ENCODE peak calls at places on chromosomes 5 and 9, in seven cellular contexts. One of them, this sample, is unnamed.
A peak's percentile ranks its signal among the peaks of the same experiment; 100 is the strongest.

GRCh38 chr9:3827175-3827574 is 301.4 kb upstream of the RFX3 start:
- DNase-seq in tibial artery: no peak
- DNase-seq in CD14-positive monocyte: no peak
- DNase-seq in GM20000: no peak
- DNase-seq in stomach: peak; percentile 50
- DNase-seq in fibroblast of mammary gland: no peak
- DNase-seq in thyroid gland: peak; percentile 79
- DNase-seq in this sample: no peak

GRCh38 chr5:149887622-149888183 is 56.9 kb downstream of the PDE6A start:
- DNase-seq in tibial artery: no peak
- DNase-seq in CD14-positive monocyte: no peak
- DNase-seq in GM20000: no peak
- DNase-seq in stomach: no peak
- DNase-seq in fibroblast of mammary gland: peak; percentile 43
- DNase-seq in thyroid gland: no peak
- DNase-seq in this sample: no peak

GRCh38 chr9:7500521-7500920 is 299.1 kb downstream of the DMAC1 start:
- DNase-seq in tibial artery: no peak
- DNase-seq in CD14-positive monocyte: no peak
- DNase-seq in GM20000: no peak
- DNase-seq in stomach: no peak
- DNase-seq in fibroblast of mammary gland: no peak
- DNase-seq in thyroid gland: no peak
- DNase-seq in this sample: no peak

GRCh38 chr5:85602843-85603242 is 1014.9 kb upstream of the COX7C start:
- DNase-seq in tibial artery: no peak
- DNase-seq in CD14-positive monocyte: no peak
- DNase-seq in GM20000: no peak
- DNase-seq in stomach: no peak
- DNase-seq in fibroblast of mammary gland: no peak
- DNase-seq in thyroid gland: no peak
- DNase-seq in this sample: no peak

GRCh38 chr9:114503009-114503408 is 2.3 kb downstream of the WHRN start:
- DNase-seq in tibial artery: no peak
- DNase-seq in CD14-positive monocyte: no peak
- DNase-seq in GM20000: no peak
- DNase-seq in stomach: peak; percentile 43
- DNase-seq in fibroblast of mammary gland: no peak
- DNase-seq in thyroid gland: peak; percentile 74
- DNase-seq in this sample: no peak

GRCh38 chr5:72231989-72232703 is 87.9 kb downstream of the MRPS27 start:
- DNase-seq in tibial artery: no peak
- DNase-seq in CD14-positive monocyte: no peak
- DNase-seq in GM20000: peak; percentile 15
- DNase-seq in stomach: no peak
- DNase-seq in fibroblast of mammary gland: no peak
- DNase-seq in thyroid gland: peak; percentile 16
- DNase-seq in this sample: no peak

GRCh38 chr5:76475936-76476335 is 72.9 kb downstream of the IQGAP2 start:
- DNase-seq in tibial artery: no peak
- DNase-seq in CD14-positive monocyte: no peak
- DNase-seq in GM20000: no peak
- DNase-seq in stomach: peak; percentile 69
- DNase-seq in fibroblast of mammary gland: no peak
- DNase-seq in thyroid gland: no peak
- DNase-seq in this sample: no peak

GRCh38 chr5:140725799-140726471 is 25.7 kb downstream of the ZMAT2 start:
- DNase-seq in tibial artery: peak; percentile 67
- DNase-seq in CD14-positive monocyte: peak; percentile 80
- DNase-seq in GM20000: peak; percentile 59
- DNase-seq in stomach: peak; percentile 49
- DNase-seq in fibroblast of mammary gland: peak; percentile 96
- DNase-seq in thyroid gland: peak; percentile 64
- DNase-seq in this sample: no peak

GRCh38 chr5:149082271-149082670 is 19.4 kb upstream of the SH3TC2 start:
- DNase-seq in tibial artery: no peak
- DNase-seq in CD14-positive monocyte: no peak
- DNase-seq in GM20000: no peak
- DNase-seq in stomach: no peak
- DNase-seq in fibroblast of mammary gland: no peak
- DNase-seq in thyroid gland: no peak
- DNase-seq in this sample: no peak

GRCh38 chr9:107410045-107410819 is 79.3 kb downstream of the KLF4 start:
- DNase-seq in tibial artery: no peak
- DNase-seq in CD14-positive monocyte: no peak
- DNase-seq in GM20000: no peak
- DNase-seq in stomach: no peak
- DNase-seq in fibroblast of mammary gland: no peak
- DNase-seq in thyroid gland: no peak
- DNase-seq in this sample: no peak

GRCh38 chr5:170573119-170573518 is 69.3 kb downstream of the KCNIP1 start:
- DNase-seq in tibial artery: no peak
- DNase-seq in CD14-positive monocyte: no peak
- DNase-seq in GM20000: no peak
- DNase-seq in stomach: no peak
- DNase-seq in fibroblast of mammary gland: no peak
- DNase-seq in thyroid gland: peak; percentile 6
- DNase-seq in this sample: no peak

GRCh38 chr9:38017149-38017884 is 51.7 kb downstream of the SHB start:
- DNase-seq in tibial artery: peak; percentile 83
- DNase-seq in CD14-positive monocyte: no peak
- DNase-seq in GM20000: no peak
- DNase-seq in stomach: peak; percentile 84
- DNase-seq in fibroblast of mammary gland: no peak
- DNase-seq in thyroid gland: peak; percentile 82
- DNase-seq in this sample: no peak

GRCh38 chr9:124242331-124243194 is 15.2 kb upstream of the NEK6 start:
- DNase-seq in tibial artery: peak; percentile 64
- DNase-seq in CD14-positive monocyte: no peak
- DNase-seq in GM20000: no peak
- DNase-seq in stomach: no peak
- DNase-seq in fibroblast of mammary gland: peak; percentile 67
- DNase-seq in thyroid gland: no peak
- DNase-seq in this sample: peak; percentile 40

GRCh38 chr9:21415492-21416267 is 6.8 kb downstream of the IFNA8 start:
- DNase-seq in tibial artery: no peak
- DNase-seq in CD14-positive monocyte: no peak
- DNase-seq in GM20000: no peak
- DNase-seq in stomach: no peak
- DNase-seq in fibroblast of mammary gland: peak; percentile 38
- DNase-seq in thyroid gland: no peak
- DNase-seq in this sample: no peak

GRCh38 chr5:73384861-73385260 is 63.7 kb downstream of the FOXD1 start:
- DNase-seq in tibial artery: no peak
- DNase-seq in CD14-positive monocyte: no peak
- DNase-seq in GM20000: no peak
- DNase-seq in stomach: no peak
- DNase-seq in fibroblast of mammary gland: no peak
- DNase-seq in thyroid gland: no peak
- DNase-seq in this sample: no peak

GRCh38 chr5:54746346-54746745 is 228.8 kb downstream of the SNX18 start:
- DNase-seq in tibial artery: no peak
- DNase-seq in CD14-positive monocyte: no peak
- DNase-seq in GM20000: no peak
- DNase-seq in stomach: no peak
- DNase-seq in fibroblast of mammary gland: no peak
- DNase-seq in thyroid gland: no peak
- DNase-seq in this sample: no peak

GRCh38 chr9:135356796-135357195 is 122.8 kb upstream of the PPP1R26 start:
- DNase-seq in tibial artery: no peak
- DNase-seq in CD14-positive monocyte: no peak
- DNase-seq in GM20000: no peak
- DNase-seq in stomach: no peak
- DNase-seq in fibroblast of mammary gland: no peak
- DNase-seq in thyroid gland: no peak
- DNase-seq in this sample: no peak

DNA sequence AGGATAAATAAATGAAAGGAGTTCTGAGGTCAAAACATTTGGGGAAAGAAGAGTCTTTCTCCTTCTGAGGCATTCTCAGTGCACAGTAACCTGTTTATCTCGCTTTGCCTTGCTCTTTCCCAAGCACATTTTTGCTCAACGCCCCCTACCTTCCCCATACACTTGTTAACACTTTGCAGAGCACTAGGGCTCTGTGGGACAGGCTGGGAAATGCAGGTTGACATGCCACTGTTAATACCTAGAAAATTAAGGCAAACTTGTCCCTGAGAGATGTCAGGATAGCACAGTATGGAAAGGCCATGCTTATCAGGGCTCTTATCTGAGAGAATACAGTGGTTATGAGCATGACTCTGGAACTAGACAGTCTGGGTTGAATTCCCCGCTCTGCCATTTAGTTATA is 152.0 kb downstream of the DOCK8 start:
- DNase-seq in tibial artery: no peak
- DNase-seq in CD14-positive monocyte: no peak
- DNase-seq in GM20000: no peak
- DNase-seq in stomach: no peak
- DNase-seq in fibroblast of mammary gland: no peak
- DNase-seq in thyroid gland: no peak
- DNase-seq in this sample: no peak
- TF ChIP-seq CTCF in tibial artery: no peak
- TF ChIP-seq CTCF in CD14-positive monocyte: no peak
- TF ChIP-seq CTCF in GM20000: no peak
- TF ChIP-seq CTCF in stomach: no peak
- TF ChIP-seq CTCF in fibroblast of mammary gland: no peak
- TF ChIP-seq CTCF in thyroid gland: no peak
- TF ChIP-seq CTCF in this sample: no peak

GRCh38 chr5:43606351-43606750 is 3.4 kb downstream of the NNT start:
- DNase-seq in tibial artery: no peak
- DNase-seq in CD14-positive monocyte: no peak
- DNase-seq in GM20000: no peak
- DNase-seq in stomach: no peak
- DNase-seq in fibroblast of mammary gland: no peak
- DNase-seq in thyroid gland: no peak
- DNase-seq in this sample: no peak

GRCh38 chr5:43604699-43605098 is 1.7 kb downstream of the NNT start:
- DNase-seq in tibial artery: no peak
- DNase-seq in CD14-positive monocyte: no peak
- DNase-seq in GM20000: no peak
- DNase-seq in stomach: no peak
- DNase-seq in fibroblast of mammary gland: no peak
- DNase-seq in thyroid gland: no peak
- DNase-seq in this sample: no peak

GRCh38 chr5:43613370-43613769 is 10.4 kb downstream of the NNT start:
- DNase-seq in tibial artery: no peak
- DNase-seq in CD14-positive monocyte: no peak
- DNase-seq in GM20000: no peak
- DNase-seq in stomach: no peak
- DNase-seq in fibroblast of mammary gland: no peak
- DNase-seq in thyroid gland: no peak
- DNase-seq in this sample: no peak

GRCh38 chr5:43608406-43608805 is 5.4 kb downstream of the NNT start:
- DNase-seq in tibial artery: no peak
- DNase-seq in CD14-positive monocyte: no peak
- DNase-seq in GM20000: no peak
- DNase-seq in stomach: no peak
- DNase-seq in fibroblast of mammary gland: no peak
- DNase-seq in thyroid gland: no peak
- DNase-seq in this sample: no peak

GRCh38 chr5:43609752-43610151 is 6.8 kb downstream of the NNT start:
- DNase-seq in tibial artery: no peak
- DNase-seq in CD14-positive monocyte: no peak
- DNase-seq in GM20000: no peak
- DNase-seq in stomach: no peak
- DNase-seq in fibroblast of mammary gland: peak; percentile 7
- DNase-seq in thyroid gland: no peak
- DNase-seq in this sample: no peak
- TF ChIP-seq CTCF in tibial artery: no peak
- TF ChIP-seq CTCF in CD14-positive monocyte: no peak
- TF ChIP-seq CTCF in GM20000: no peak
- TF ChIP-seq CTCF in stomach: no peak
- TF ChIP-seq CTCF in fibroblast of mammary gland: peak; percentile 37
- TF ChIP-seq CTCF in thyroid gland: no peak
- TF ChIP-seq CTCF in this sample: peak; percentile 54

GRCh38 chr5:174464504-174465165 is 259.7 kb upstream of the MSX2 start:
- DNase-seq in tibial artery: no peak
- DNase-seq in CD14-positive monocyte: no peak
- DNase-seq in GM20000: no peak
- DNase-seq in stomach: no peak
- DNase-seq in fibroblast of mammary gland: no peak
- DNase-seq in thyroid gland: no peak
- DNase-seq in this sample: no peak
- TF ChIP-seq CTCF in tibial artery: no peak
- TF ChIP-seq CTCF in CD14-positive monocyte: no peak
- TF ChIP-seq CTCF in GM20000: no peak
- TF ChIP-seq CTCF in stomach: no peak
- TF ChIP-seq CTCF in fibroblast of mammary gland: no peak
- TF ChIP-seq CTCF in thyroid gland: no peak
- TF ChIP-seq CTCF in this sample: peak; percentile 44

DNA sequence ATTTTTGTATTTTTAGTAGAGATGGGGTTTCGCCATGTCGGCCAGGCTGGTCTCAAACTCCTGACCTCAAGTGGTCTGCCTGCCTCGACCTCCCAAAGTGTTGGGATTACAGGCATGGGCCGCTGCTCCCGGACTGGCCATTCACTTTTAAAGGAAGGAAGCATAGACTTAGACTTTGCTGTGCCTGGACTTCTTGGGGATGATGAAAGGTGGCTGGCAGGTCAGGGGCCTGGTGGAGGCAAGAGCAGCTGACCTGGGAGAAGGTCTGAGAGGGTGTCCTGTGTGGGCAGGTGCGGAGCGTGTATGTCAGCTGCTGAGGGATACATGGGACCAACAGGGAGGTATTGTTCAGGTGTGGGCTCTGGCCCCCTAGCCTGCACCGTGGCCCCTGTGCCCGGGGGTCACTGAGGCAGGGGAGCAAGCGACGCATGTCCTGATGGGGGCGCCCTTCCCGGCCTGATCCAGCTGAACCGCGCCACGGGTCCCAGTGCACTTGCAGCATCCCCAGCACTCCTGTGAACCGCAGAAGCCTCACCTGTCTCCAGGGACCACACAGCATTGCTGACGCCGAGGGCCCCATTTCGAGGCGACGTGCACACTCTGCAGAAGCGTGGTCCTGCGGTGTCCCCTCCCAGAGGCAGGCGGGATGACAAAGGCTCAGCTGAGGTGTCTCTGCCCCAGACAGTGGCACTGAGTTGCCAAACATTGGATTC is 23.1 kb downstream of the NDUFS6 start:
- DNase-seq in tibial artery: no peak
- DNase-seq in CD14-positive monocyte: no peak
- DNase-seq in GM20000: no peak
- DNase-seq in stomach: no peak
- DNase-seq in fibroblast of mammary gland: no peak
- DNase-seq in thyroid gland: no peak
- DNase-seq in this sample: no peak
- TF ChIP-seq CTCF in tibial artery: no peak
- TF ChIP-seq CTCF in CD14-positive monocyte: no peak
- TF ChIP-seq CTCF in GM20000: no peak
- TF ChIP-seq CTCF in stomach: no peak
- TF ChIP-seq CTCF in fibroblast of mammary gland: no peak
- TF ChIP-seq CTCF in thyroid gland: no peak
- TF ChIP-seq CTCF in this sample: no peak

DNA sequence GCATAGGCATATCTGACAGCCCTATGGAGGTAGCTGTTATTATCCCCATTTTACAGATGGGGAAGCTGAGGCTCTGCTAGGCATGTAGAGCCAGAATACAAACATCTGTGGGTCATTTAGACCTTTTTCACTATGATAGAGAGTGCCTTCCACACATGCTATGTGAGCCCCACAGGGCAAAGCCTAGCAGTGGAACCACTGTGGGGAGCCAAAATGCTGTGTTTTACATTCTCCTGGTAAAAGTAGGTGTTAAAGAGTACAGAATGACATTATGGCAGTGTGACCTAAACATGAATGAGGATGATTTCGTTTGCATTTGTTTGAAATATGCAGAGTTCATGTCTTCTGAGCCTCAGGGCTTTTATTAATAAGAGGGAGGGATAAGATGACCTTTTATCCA is 265.2 kb downstream of the MAST4 start:
- DNase-seq in tibial artery: no peak
- DNase-seq in CD14-positive monocyte: no peak
- DNase-seq in GM20000: no peak
- DNase-seq in stomach: no peak
- DNase-seq in fibroblast of mammary gland: no peak
- DNase-seq in thyroid gland: no peak
- DNase-seq in this sample: no peak
- TF ChIP-seq CTCF in tibial artery: no peak
- TF ChIP-seq CTCF in CD14-positive monocyte: no peak
- TF ChIP-seq CTCF in GM20000: no peak
- TF ChIP-seq CTCF in stomach: no peak
- TF ChIP-seq CTCF in fibroblast of mammary gland: no peak
- TF ChIP-seq CTCF in thyroid gland: no peak
- TF ChIP-seq CTCF in this sample: peak; percentile 39